ENCODE peak calls at places on chromosome 13, in six cellular contexts. One of them, this sample, is unnamed.

GRCh38 chr13:77055158-77055557 is 28.2 kb upstream of the FBXL3 start:
- DNase-seq in transverse colon: no peak
- DNase-seq in stomach: no peak
- DNase-seq in sigmoid colon: no peak
- DNase-seq in HL-60: no peak
- DNase-seq in upper lobe of left lung: no peak
- DNase-seq in this sample: peak; percentile 49

GRCh38 chr13:26021956-26022355 is 29.9 kb downstream of the SHISA2 start:
- DNase-seq in transverse colon: no peak
- DNase-seq in stomach: no peak
- DNase-seq in sigmoid colon: no peak
- DNase-seq in HL-60: no peak
- DNase-seq in upper lobe of left lung: no peak
- DNase-seq in this sample: no peak

GRCh38 chr13:51895906-51896888 is 34.4 kb downstream of the CCDC70 start:
- DNase-seq in transverse colon: peak; percentile 57
- DNase-seq in stomach: peak; percentile 67
- DNase-seq in sigmoid colon: no peak
- DNase-seq in HL-60: peak; percentile 10
- DNase-seq in upper lobe of left lung: no peak
- DNase-seq in this sample: peak; percentile 22

GRCh38 chr13:43269037-43269476 is 245.7 kb downstream of the DNAJC15 start:
- DNase-seq in transverse colon: peak; percentile 62
- DNase-seq in stomach: peak; percentile 70
- DNase-seq in sigmoid colon: peak; percentile 84
- DNase-seq in HL-60: no peak
- DNase-seq in upper lobe of left lung: no peak
- DNase-seq in this sample: peak; percentile 76

GRCh38 chr13:97749174-97749573 is 204.3 kb upstream of the IPO5 start:
- DNase-seq in transverse colon: no peak
- DNase-seq in stomach: no peak
- DNase-seq in sigmoid colon: no peak
- DNase-seq in HL-60: no peak
- DNase-seq in upper lobe of left lung: no peak
- DNase-seq in this sample: no peak

GRCh38 chr13:50685491-50685890 is 158.0 kb downstream of the DLEU7 start:
- DNase-seq in transverse colon: peak; percentile 41
- DNase-seq in stomach: peak; percentile 86
- DNase-seq in sigmoid colon: peak; percentile 74
- DNase-seq in HL-60: no peak
- DNase-seq in upper lobe of left lung: no peak
- DNase-seq in this sample: peak; percentile 14

GRCh38 chr13:26508885-26509284 is 48.6 kb upstream of the WASF3 start:
- DNase-seq in transverse colon: peak; percentile 62
- DNase-seq in stomach: peak; percentile 48
- DNase-seq in sigmoid colon: peak; percentile 95
- DNase-seq in HL-60: no peak
- DNase-seq in upper lobe of left lung: no peak
- DNase-seq in this sample: no peak

GRCh38 chr13:97257228-97257755 is 35.2 kb downstream of the MBNL2 start:
- DNase-seq in transverse colon: no peak
- DNase-seq in stomach: no peak
- DNase-seq in sigmoid colon: no peak
- DNase-seq in HL-60: no peak
- DNase-seq in upper lobe of left lung: no peak
- DNase-seq in this sample: no peak

GRCh38 chr13:112768795-112769411 is 79.1 kb downstream of the ATP11A start:
- DNase-seq in transverse colon: peak; percentile 23
- DNase-seq in stomach: peak; percentile 64
- DNase-seq in sigmoid colon: no peak
- DNase-seq in HL-60: no peak
- DNase-seq in upper lobe of left lung: peak; percentile 87
- DNase-seq in this sample: no peak

GRCh38 chr13:25237083-25237482 is 50.2 kb downstream of the MTMR6 start:
- DNase-seq in transverse colon: no peak
- DNase-seq in stomach: no peak
- DNase-seq in sigmoid colon: no peak
- DNase-seq in HL-60: no peak
- DNase-seq in upper lobe of left lung: no peak
- DNase-seq in this sample: no peak

GRCh38 chr13:73341748-73342147 is 282.9 kb downstream of the KLF5 start:
- DNase-seq in transverse colon: no peak
- DNase-seq in stomach: no peak
- DNase-seq in sigmoid colon: no peak
- DNase-seq in HL-60: no peak
- DNase-seq in upper lobe of left lung: no peak
- DNase-seq in this sample: no peak

GRCh38 chr13:75052616-75053015 is 429.4 kb downstream of the TBC1D4 start:
- DNase-seq in transverse colon: no peak
- DNase-seq in stomach: no peak
- DNase-seq in sigmoid colon: no peak
- DNase-seq in HL-60: no peak
- DNase-seq in upper lobe of left lung: no peak
- DNase-seq in this sample: no peak

GRCh38 chr13:95256086-95256485 is 45.2 kb downstream of the ABCC4 start:
- DNase-seq in transverse colon: no peak
- DNase-seq in stomach: no peak
- DNase-seq in sigmoid colon: no peak
- DNase-seq in HL-60: no peak
- DNase-seq in upper lobe of left lung: no peak
- DNase-seq in this sample: no peak

DNA sequence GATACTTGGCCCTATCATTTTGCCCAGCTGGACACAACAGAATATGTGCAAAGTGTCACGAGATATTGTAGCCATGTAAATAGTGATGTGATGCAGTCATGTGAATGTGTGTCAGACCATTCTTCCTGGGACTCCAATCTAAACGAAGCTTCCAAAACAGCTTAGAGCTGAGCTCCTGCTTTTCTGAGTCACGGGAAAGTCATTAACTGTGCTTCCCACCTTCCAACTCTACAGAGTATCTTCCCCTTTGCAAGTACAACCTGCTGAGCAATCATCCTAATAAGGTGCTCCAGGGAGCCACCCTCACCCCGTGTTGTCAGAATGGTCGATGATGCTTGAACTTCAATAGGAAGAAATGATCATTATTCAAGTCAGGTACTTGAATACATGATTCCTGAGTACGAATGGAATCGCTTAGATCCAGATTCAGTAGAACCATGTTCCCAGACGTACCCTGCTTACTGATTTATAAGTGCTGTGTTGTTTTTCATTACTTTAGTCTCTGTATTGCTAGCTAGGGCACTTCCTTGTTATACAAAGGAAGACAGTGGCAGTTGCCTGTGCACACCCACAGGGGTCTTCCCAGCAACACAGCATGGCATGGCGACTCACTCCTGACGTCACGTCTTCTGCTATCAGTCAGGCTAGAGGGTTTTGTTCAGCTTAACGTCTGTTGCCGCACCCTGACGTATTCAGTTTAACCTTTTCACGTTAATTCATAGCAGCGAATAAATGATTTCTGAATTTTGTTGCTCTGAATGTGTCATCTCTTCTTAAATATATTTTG is 294.9 kb downstream of the MYO16 start:
- DNase-seq in transverse colon: no peak
- DNase-seq in stomach: no peak
- DNase-seq in sigmoid colon: no peak
- DNase-seq in HL-60: no peak
- DNase-seq in upper lobe of left lung: no peak
- DNase-seq in this sample: no peak
- TF ChIP-seq POLR2AphosphoS5 in transverse colon: no peak
- TF ChIP-seq POLR2AphosphoS5 in stomach: no peak
- TF ChIP-seq POLR2AphosphoS5 in sigmoid colon: no peak
- TF ChIP-seq POLR2AphosphoS5 in HL-60: no peak
- TF ChIP-seq POLR2AphosphoS5 in upper lobe of left lung: no peak
- TF ChIP-seq POLR2AphosphoS5 in this sample: no peak

DNA sequence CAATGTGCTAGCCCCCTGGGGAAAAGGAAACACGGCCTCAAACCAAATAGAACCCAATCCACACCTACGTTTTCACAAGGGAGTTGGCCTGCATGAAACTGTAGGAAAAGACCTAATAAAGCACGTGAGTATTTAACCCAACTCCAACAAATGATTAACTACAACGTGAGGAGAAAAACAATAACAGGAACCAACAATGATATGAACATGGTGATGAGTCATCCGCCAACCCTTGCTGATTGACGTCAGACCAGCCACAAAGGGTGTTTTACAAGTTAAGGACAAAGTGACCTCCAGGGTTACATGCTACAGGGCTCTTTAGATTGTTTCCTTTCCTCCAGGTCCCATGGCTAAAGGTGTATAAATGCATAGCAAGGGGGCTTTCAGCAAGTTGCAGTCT is 460.5 kb downstream of the COG6 start:
- DNase-seq in transverse colon: peak; percentile 79
- DNase-seq in stomach: peak; percentile 70
- DNase-seq in sigmoid colon: no peak
- DNase-seq in HL-60: no peak
- DNase-seq in upper lobe of left lung: no peak
- DNase-seq in this sample: no peak
- H3K27ac ChIP-seq in transverse colon: peak overlapping the region; percentile 63
- H3K27ac ChIP-seq in stomach: peak overlapping the region; percentile 74
- H3K27ac ChIP-seq in sigmoid colon: peak overlapping the region; percentile 40
- H3K27ac ChIP-seq in HL-60: no peak overlapping the region
- H3K27ac ChIP-seq in upper lobe of left lung: peak overlapping the region; percentile 69
- H3K27ac ChIP-seq in this sample: no peak overlapping the region

GRCh38 chr13:29746167-29746677 is 104.2 kb downstream of the UBL3 start:
- DNase-seq in transverse colon: no peak
- DNase-seq in stomach: no peak
- DNase-seq in sigmoid colon: no peak
- DNase-seq in HL-60: no peak
- DNase-seq in upper lobe of left lung: no peak
- DNase-seq in this sample: no peak
- H3K4me3 ChIP-seq in transverse colon: no peak overlapping the region
- H3K4me3 ChIP-seq in stomach: no peak overlapping the region
- H3K4me3 ChIP-seq in sigmoid colon: no peak overlapping the region
- H3K4me3 ChIP-seq in HL-60: no peak overlapping the region
- H3K4me3 ChIP-seq in upper lobe of left lung: no peak overlapping the region
- H3K4me3 ChIP-seq in this sample: no peak overlapping the region

GRCh38 chr13:40982772-40983171 is 36.3 kb downstream of the ELF1 start:
- DNase-seq in transverse colon: peak; percentile 41
- DNase-seq in stomach: no peak
- DNase-seq in sigmoid colon: no peak
- DNase-seq in HL-60: no peak
- DNase-seq in upper lobe of left lung: no peak
- DNase-seq in this sample: peak; percentile 52
- TF ChIP-seq POLR2AphosphoS5 in transverse colon: peak; percentile 81
- TF ChIP-seq POLR2AphosphoS5 in stomach: peak; percentile 89
- TF ChIP-seq POLR2AphosphoS5 in sigmoid colon: peak; percentile 51
- TF ChIP-seq POLR2AphosphoS5 in HL-60: peak; percentile 26
- TF ChIP-seq POLR2AphosphoS5 in upper lobe of left lung: no peak
- TF ChIP-seq POLR2AphosphoS5 in this sample: peak; percentile 83

GRCh38 chr13:38785490-38785889 is 98.6 kb downstream of the FREM2 start:
- DNase-seq in transverse colon: no peak
- DNase-seq in stomach: no peak
- DNase-seq in sigmoid colon: no peak
- DNase-seq in HL-60: no peak
- DNase-seq in upper lobe of left lung: no peak
- DNase-seq in this sample: no peak
- H3K27ac ChIP-seq in transverse colon: no peak overlapping the region
- H3K27ac ChIP-seq in stomach: peak overlapping the region; percentile 66
- H3K27ac ChIP-seq in sigmoid colon: no peak overlapping the region
- H3K27ac ChIP-seq in HL-60: no peak overlapping the region
- H3K27ac ChIP-seq in upper lobe of left lung: no peak overlapping the region
- H3K27ac ChIP-seq in this sample: no peak overlapping the region

DNA sequence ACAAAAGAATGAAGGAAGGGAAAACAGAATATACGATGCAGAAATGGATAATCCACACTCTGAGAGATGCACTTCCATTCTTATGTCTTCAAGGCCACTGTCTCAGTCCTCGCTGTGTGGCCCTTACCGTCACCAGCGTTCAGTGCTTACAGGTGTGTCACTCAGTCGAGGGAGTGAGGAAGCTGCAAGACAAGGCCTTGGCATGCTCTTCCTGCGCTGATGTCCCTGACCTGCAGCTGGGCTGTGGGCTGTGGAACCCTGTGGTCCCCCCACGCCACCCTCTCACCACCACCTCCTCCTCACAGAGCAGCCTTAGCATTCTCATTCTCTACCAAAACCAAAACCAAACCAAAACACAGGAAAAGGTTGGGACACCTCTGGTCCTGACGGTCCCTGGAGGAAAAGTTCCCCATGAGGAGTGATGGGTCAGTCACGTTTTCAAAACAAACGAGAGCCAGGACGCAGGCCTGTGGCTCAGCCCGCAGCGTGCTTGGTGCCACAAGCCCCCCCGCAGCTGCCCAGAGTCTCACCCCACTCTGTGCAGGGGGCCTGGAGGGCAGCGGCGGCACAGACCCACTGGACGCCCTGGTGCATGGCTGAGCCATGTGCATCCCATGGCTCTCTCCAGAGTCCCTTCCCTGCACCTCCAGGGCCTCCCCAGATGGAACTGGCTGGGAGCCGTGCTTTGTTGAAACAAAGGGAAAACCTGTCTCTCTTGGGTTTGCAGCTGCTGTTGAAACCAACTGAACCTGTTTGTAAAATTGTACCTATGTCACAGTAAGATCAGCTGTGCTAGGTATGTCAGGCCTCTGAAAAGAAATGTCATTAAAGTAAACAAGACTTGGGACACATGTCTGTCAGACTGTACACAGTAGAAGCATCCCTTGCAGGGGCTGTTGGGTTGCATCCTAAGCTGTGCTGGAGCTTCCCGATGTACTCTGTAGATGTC is 48.3 kb upstream of the GPR183 start:
- DNase-seq in transverse colon: no peak
- DNase-seq in stomach: no peak
- DNase-seq in sigmoid colon: no peak
- DNase-seq in HL-60: no peak
- DNase-seq in upper lobe of left lung: peak; percentile 78
- DNase-seq in this sample: no peak
- H3K4me3 ChIP-seq in transverse colon: no peak overlapping the region
- H3K4me3 ChIP-seq in stomach: no peak overlapping the region
- H3K4me3 ChIP-seq in sigmoid colon: no peak overlapping the region
- H3K4me3 ChIP-seq in HL-60: no peak overlapping the region
- H3K4me3 ChIP-seq in upper lobe of left lung: no peak overlapping the region
- H3K4me3 ChIP-seq in this sample: no peak overlapping the region

DNA sequence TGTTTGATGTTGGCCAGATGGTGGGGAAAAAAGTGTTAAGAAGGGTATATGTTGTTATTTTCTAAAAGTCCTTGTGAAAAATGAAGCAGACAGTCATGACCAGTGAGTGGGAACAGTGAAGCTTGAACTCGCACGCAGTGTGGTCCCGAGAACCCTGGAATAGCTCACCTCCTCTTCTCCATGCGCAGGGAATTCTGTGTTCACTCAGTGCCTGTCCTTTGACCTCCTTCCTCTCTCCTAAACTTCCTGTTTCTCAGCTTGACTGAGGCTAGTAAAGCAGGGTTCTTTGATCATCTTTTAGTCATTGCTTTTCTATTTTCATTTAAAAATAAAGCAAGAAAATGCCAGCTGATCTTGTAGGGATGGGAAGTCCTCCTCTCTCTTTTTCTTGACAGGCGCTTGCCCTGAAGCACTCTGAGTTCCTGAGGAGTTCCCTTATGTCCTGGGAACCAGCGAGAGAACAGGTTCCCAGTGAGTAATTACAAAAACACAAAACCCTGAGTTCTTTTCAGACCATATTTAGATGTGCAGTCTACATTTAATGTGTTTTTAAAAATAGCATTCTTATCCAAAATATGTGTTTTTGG is 62.8 kb downstream of the ARHGEF7 start:
- DNase-seq in transverse colon: no peak
- DNase-seq in stomach: no peak
- DNase-seq in sigmoid colon: no peak
- DNase-seq in HL-60: no peak
- DNase-seq in upper lobe of left lung: no peak
- DNase-seq in this sample: no peak
- TF ChIP-seq POLR2AphosphoS5 in transverse colon: no peak
- TF ChIP-seq POLR2AphosphoS5 in stomach: no peak
- TF ChIP-seq POLR2AphosphoS5 in sigmoid colon: no peak
- TF ChIP-seq POLR2AphosphoS5 in HL-60: no peak
- TF ChIP-seq POLR2AphosphoS5 in upper lobe of left lung: no peak
- TF ChIP-seq POLR2AphosphoS5 in this sample: no peak

GRCh38 chr13:80341771-80342271 is 895 bp upstream of the SPRY2 start:
- DNase-seq in transverse colon: peak; percentile 54
- DNase-seq in stomach: no peak
- DNase-seq in sigmoid colon: peak; percentile 79
- DNase-seq in HL-60: no peak
- DNase-seq in upper lobe of left lung: no peak
- DNase-seq in this sample: peak; percentile 40
- H3K27ac ChIP-seq in transverse colon: peak overlapping the region; percentile 95
- H3K27ac ChIP-seq in stomach: peak overlapping the region; percentile 95
- H3K27ac ChIP-seq in sigmoid colon: peak overlapping the region; percentile 92
- H3K27ac ChIP-seq in HL-60: peak overlapping the region; percentile 96
- H3K27ac ChIP-seq in upper lobe of left lung: peak overlapping the region; percentile 96
- H3K27ac ChIP-seq in this sample: peak overlapping the region; percentile 94

This sample was measured in prostate gland.